ENCODE peak calls at places on chromosomes 12 and 14, in nine cellular contexts. G, O, W, A, L, P, N, X and S are unnamed samples.

GRCh38 chr12:96876966-96877365 is 30.1 kb upstream of the NEDD1 start:
- DNase-seq in G (peak; percentile 56), O (no peak), W (peak; percentile 77), A (no peak), L (no peak), P (no peak), N (no peak), X (no peak), S (no peak)

GRCh38 chr14:69288001-69288771 is 28.2 kb downstream of the GALNT16 start:
- DNase-seq in G (peak; percentile 75), O (peak; percentile 66), W (peak; percentile 47), A (peak; percentile 58), L (peak; percentile 31), P (no peak), N (peak; percentile 60), X (no peak), S (peak; percentile 53)

GRCh38 chr14:106459971-106460730 is 933.8 kb downstream of the TMEM121 start:
- DNase-seq in G (no peak), O (no peak), W (no peak), A (peak; percentile 43), L (no peak), P (no peak), N (no peak), X (peak; percentile 90), S (no peak)

GRCh38 chr14:72479471-72479931 is 414.4 kb downstream of the DPF3 start:
- DNase-seq in G (peak; percentile 47), O (no peak), W (no peak), A (peak; percentile 52), L (no peak), P (no peak), N (peak; percentile 22), X (peak; percentile 63), S (no peak)

GRCh38 chr12:68113644-68114043 is 45.9 kb downstream of the IFNG start:
- DNase-seq in G (no peak), O (no peak), W (peak; percentile 14), A (peak; percentile 89), L (peak; percentile 29), P (no peak), N (peak; percentile 22), X (peak; percentile 75), S (no peak)

GRCh38 chr12:76375470-76375869 is 27.3 kb upstream of the BBS10 start:
- DNase-seq in G (no peak), O (no peak), W (peak; percentile 67), A (no peak), L (no peak), P (no peak), N (no peak), X (no peak), S (no peak)

GRCh38 chr14:71948101-71948500 is 15.9 kb downstream of the RGS6 start:
- DNase-seq in G (no peak), O (no peak), W (no peak), A (no peak), L (no peak), P (no peak), N (no peak), X (no peak), S (no peak)

GRCh38 chr12:110203546-110203945 is 77.5 kb upstream of the ATP2A2 start:
- DNase-seq in G (no peak), O (no peak), W (no peak), A (no peak), L (no peak), P (no peak), N (no peak), X (no peak), S (no peak)

GRCh38 chr12:6701078-6701768 is 608 bp upstream of the PIANP start:
- DNase-seq in G (no peak), O (no peak), W (no peak), A (peak; percentile 77), L (no peak), P (peak; percentile 39), N (no peak), X (peak; percentile 28), S (peak; percentile 30)

GRCh38 chr14:105528197-105528858 is 1.9 kb downstream of the TMEM121 start:
- DNase-seq in G (peak; percentile 59), O (peak; percentile 47), W (peak; percentile 79), A (peak; percentile 88), L (peak; percentile 79), P (peak; percentile 57), N (peak; percentile 73), X (peak; percentile 94), S (peak; percentile 92)

GRCh38 chr12:1502441-1502785 is 92.0 kb downstream of the FBXL14 start:
- DNase-seq in G (peak; percentile 26), O (no peak), W (no peak), A (no peak), L (no peak), P (no peak), N (no peak), X (no peak), S (no peak)

GRCh38 chr12:76032043-76032981 is 736 bp upstream of the PHLDA1 start:
- DNase-seq in G (peak; percentile 75), O (peak; percentile 79), W (peak; percentile 53), A (peak; percentile 89), L (peak; percentile 52), P (no peak), N (peak; percentile 67), X (peak; percentile 84), S (peak; percentile 81)

GRCh38 chr12:97308576-97309198 is 153.9 kb upstream of the RMST start:
- DNase-seq in G (peak; percentile 54), O (peak; percentile 46), W (peak; percentile 65), A (no peak), L (no peak), P (peak; percentile 37), N (peak; percentile 24), X (peak; percentile 83), S (peak; percentile 80)

GRCh38 chr12:56529656-56530055 is 8.0 kb downstream of the RBMS2 start:
- DNase-seq in G (no peak), O (no peak), W (no peak), A (no peak), L (no peak), P (no peak), N (no peak), X (no peak), S (peak; percentile 55)

GRCh38 chr12:24770851-24771250 is 178.1 kb downstream of the BCAT1 start:
- DNase-seq in G (no peak), O (peak; percentile 30), W (no peak), A (no peak), L (no peak), P (no peak), N (no peak), X (no peak), S (no peak)

GRCh38 chr14:94337274-94337673 is 14.1 kb upstream of the SERPINA6 start:
- DNase-seq in G (peak; percentile 32), O (no peak), W (peak; percentile 11), A (no peak), L (no peak), P (no peak), N (no peak), X (no peak), S (peak; percentile 24)

GRCh38 chr12:113420996-113421595 is 1.1 kb upstream of the SDSL start:
- DNase-seq in G (no peak), O (no peak), W (no peak), A (no peak), L (no peak), P (no peak), N (no peak), X (no peak), S (no peak)
- H3K9ac ChIP-seq in G (no peak overlapping the region), O (no peak overlapping the region), W (no peak overlapping the region), A (no peak overlapping the region), L (no peak overlapping the region), P (no peak overlapping the region), N (no peak overlapping the region), X (no peak overlapping the region), S (no peak overlapping the region)

GRCh38 chr14:34538871-34539406 is 562 bp downstream of the EAPP start:
- DNase-seq in G (no peak), O (no peak), W (peak; percentile 8), A (no peak), L (no peak), P (no peak), N (no peak), X (no peak), S (no peak)
- H3K4me1 ChIP-seq in G (peaks cover 6% of the 10 kb centered on the region), O (peaks cover 6% of the 10 kb centered on the region), W (peaks cover 8% of the 10 kb centered on the region), A (no peaks in the 10 kb centered on the region), L (peaks cover 13% of the 10 kb centered on the region), P (no peaks in the 10 kb centered on the region), N (peaks cover 11% of the 10 kb centered on the region), X (peaks cover 20% of the 10 kb centered on the region), S (peaks cover 18% of the 10 kb centered on the region)

DNA sequence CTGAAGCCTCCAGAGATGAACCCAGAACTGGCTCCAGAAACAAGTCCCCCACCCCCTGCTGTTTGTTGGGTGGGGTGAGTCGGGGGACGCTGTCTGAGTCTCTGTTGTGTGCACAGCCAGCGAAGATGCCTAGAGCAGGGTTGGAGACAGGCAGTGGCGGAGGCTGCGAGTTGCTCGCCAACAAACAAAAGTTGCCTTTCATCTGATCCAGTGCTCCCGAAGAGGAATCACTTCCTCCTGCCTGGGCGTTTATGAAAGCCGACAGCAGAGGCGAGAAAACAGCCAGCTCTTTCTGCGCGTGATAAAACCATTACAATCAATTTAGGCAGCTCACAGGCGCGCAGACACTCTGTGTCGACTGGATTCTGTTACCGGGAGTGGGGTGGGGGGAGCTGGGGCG is 678.7 kb downstream of the MED13L start:
- DNase-seq in G (peak; percentile 27), O (no peak), W (no peak), A (no peak), L (no peak), P (no peak), N (peak; percentile 28), X (no peak), S (peak; percentile 15)
- H3K4me3 ChIP-seq in G (peak overlapping the region; percentile 6), O (no peak overlapping the region), W (no peak overlapping the region), A (no peak overlapping the region), L (no peak overlapping the region), P (no peak overlapping the region), N (no peak overlapping the region), X (no peak overlapping the region), S (peak overlapping the region; percentile 54)

GRCh38 chr12:113747048-113747447 is 219.1 kb downstream of the RBM19 start:
- DNase-seq in G (peak; percentile 3), O (no peak), W (no peak), A (no peak), L (no peak), P (no peak), N (no peak), X (no peak), S (no peak)

GRCh38 chr12:113749433-113749815 is 216.7 kb downstream of the RBM19 start:
- DNase-seq in G (no peak), O (no peak), W (no peak), A (no peak), L (no peak), P (no peak), N (no peak), X (no peak), S (no peak)

GRCh38 chr12:113755098-113755497 is 211.0 kb downstream of the RBM19 start:
- DNase-seq in G (no peak), O (no peak), W (no peak), A (no peak), L (no peak), P (no peak), N (no peak), X (no peak), S (no peak)

GRCh38 chr12:113748707-113749432 is 217.3 kb downstream of the RBM19 start:
- DNase-seq in G (no peak), O (no peak), W (no peak), A (no peak), L (no peak), P (no peak), N (no peak), X (no peak), S (no peak)

GRCh38 chr12:113751513-113751912 is 214.6 kb downstream of the RBM19 start:
- DNase-seq in G (no peak), O (no peak), W (no peak), A (no peak), L (no peak), P (no peak), N (no peak), X (no peak), S (no peak)
- H3K9ac ChIP-seq in G (no peak overlapping the region), O (no peak overlapping the region), W (no peak overlapping the region), A (no peak overlapping the region), L (no peak overlapping the region), P (no peak overlapping the region), N (no peak overlapping the region), X (no peak overlapping the region), S (no peak overlapping the region)